ENCODE peak calls at places on chromosome 13, in four cellular contexts. One of them, this sample, is unnamed. For H3K4me1, the result is how much of the 10 kb centered on the place peaks cover.

GRCh38 chr13:44972956-44973581 is 16.2 kb downstream of the NUFIP1 start:
- DNase-seq in H1: no peak
- DNase-seq in fibroblast of lung: peak
- DNase-seq in keratinocyte: no peak
- DNase-seq in this sample: peak

GRCh38 chr13:41050041-41050440 is 11.3 kb upstream of the WBP4 start:
- DNase-seq in H1: no peak
- DNase-seq in fibroblast of lung: no peak
- DNase-seq in keratinocyte: no peak
- DNase-seq in this sample: no peak

GRCh38 chr13:90105276-90105675 is 1242.2 kb upstream of the MIR17HG start:
- DNase-seq in H1: no peak
- DNase-seq in fibroblast of lung: peak
- DNase-seq in keratinocyte: no peak
- DNase-seq in this sample: peak

GRCh38 chr13:71477735-71478134 is 389.3 kb downstream of the DACH1 start:
- DNase-seq in H1: no peak
- DNase-seq in fibroblast of lung: no peak
- DNase-seq in keratinocyte: no peak
- DNase-seq in this sample: peak

GRCh38 chr13:48709213-48709612 is 55.5 kb downstream of the CYSLTR2 start:
- DNase-seq in H1: no peak
- DNase-seq in fibroblast of lung: no peak
- DNase-seq in keratinocyte: peak
- DNase-seq in this sample: no peak

GRCh38 chr13:84896128-84896527 is 903.1 kb downstream of the SLITRK6 start:
- DNase-seq in H1: no peak
- DNase-seq in fibroblast of lung: peak
- DNase-seq in keratinocyte: no peak
- DNase-seq in this sample: peak

GRCh38 chr13:24627090-24627714 is 53.0 kb upstream of the ATP12A start:
- DNase-seq in H1: peak
- DNase-seq in fibroblast of lung: no peak
- DNase-seq in keratinocyte: no peak
- DNase-seq in this sample: no peak

GRCh38 chr13:106104281-106104901 is 431.1 kb downstream of the EFNB2 start:
- DNase-seq in H1: no peak
- DNase-seq in fibroblast of lung: peak
- DNase-seq in keratinocyte: peak
- DNase-seq in this sample: peak

GRCh38 chr13:101452519-101453485 is at the start of gene ITGBL1:
- DNase-seq in H1: no peak
- DNase-seq in fibroblast of lung: peak
- DNase-seq in keratinocyte: no peak
- DNase-seq in this sample: peak

GRCh38 chr13:27919299-27919933 is 384 bp upstream of the PDX1 start:
- DNase-seq in H1: no peak
- DNase-seq in fibroblast of lung: no peak
- DNase-seq in keratinocyte: no peak
- DNase-seq in this sample: no peak
- TF ChIP-seq EZH2 in H1: no peak
- TF ChIP-seq EZH2 in fibroblast of lung: no peak
- TF ChIP-seq EZH2 in keratinocyte: peak
- TF ChIP-seq EZH2 in this sample: no peak

DNA sequence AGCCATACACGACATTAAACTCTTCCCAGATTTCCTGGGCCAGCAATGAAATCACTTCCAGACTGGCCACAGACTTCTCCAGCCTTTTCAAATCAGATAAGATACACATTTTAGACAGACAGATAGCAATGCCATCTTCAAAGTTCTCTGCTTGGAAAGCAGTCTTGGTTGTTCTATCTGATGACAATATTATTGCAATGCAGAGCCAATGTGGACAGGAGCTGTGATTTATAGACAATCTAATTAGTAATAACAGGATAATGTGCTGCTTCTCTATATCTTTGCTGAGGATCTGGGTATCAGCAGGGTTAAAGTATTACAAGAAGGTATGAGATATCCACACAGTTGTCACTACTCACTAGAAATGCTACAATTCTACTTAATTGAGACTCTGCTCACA is 69.1 kb downstream of the COL4A1 start:
- DNase-seq in H1: no peak
- DNase-seq in fibroblast of lung: no peak
- DNase-seq in keratinocyte: no peak
- DNase-seq in this sample: no peak
- H3K4me1 ChIP-seq in H1: under half
- H3K4me1 ChIP-seq in fibroblast of lung: under half
- H3K4me1 ChIP-seq in keratinocyte: under half
- H3K4me1 ChIP-seq in this sample: under half

DNA sequence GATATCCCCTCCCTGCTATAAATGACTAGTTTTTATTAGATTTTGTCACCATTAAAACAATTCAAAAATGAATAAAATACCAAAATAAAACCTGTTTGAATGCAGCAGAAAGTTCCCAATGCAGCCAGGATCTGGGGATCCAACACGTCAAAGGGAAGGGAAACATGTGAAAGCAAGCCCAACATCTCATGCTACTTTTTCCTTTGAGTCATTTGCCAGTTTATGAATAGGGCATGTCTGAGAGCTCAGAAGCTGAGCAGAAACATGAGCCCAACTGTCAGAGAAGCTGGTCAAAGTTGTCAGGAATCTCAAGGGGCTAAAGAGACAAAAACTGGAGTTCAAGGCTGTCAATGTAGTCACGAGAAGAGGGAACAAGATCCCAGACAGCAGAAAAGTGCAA is 526.4 kb downstream of the KLF5 start:
- DNase-seq in H1: no peak
- DNase-seq in fibroblast of lung: no peak
- DNase-seq in keratinocyte: no peak
- DNase-seq in this sample: no peak
- TF ChIP-seq CTCF in H1: no peak
- TF ChIP-seq CTCF in fibroblast of lung: no peak
- TF ChIP-seq CTCF in keratinocyte: no peak
- TF ChIP-seq CTCF in this sample: no peak

GRCh38 chr13:94595943-94596574 is at the start of gene TGDS:
- DNase-seq in H1: peak
- DNase-seq in fibroblast of lung: peak
- DNase-seq in keratinocyte: peak
- DNase-seq in this sample: peak
- TF ChIP-seq EZH2 in H1: no peak
- TF ChIP-seq EZH2 in fibroblast of lung: no peak
- TF ChIP-seq EZH2 in keratinocyte: no peak
- TF ChIP-seq EZH2 in this sample: no peak

GRCh38 chr13:27605099-27605498 is 15.2 kb downstream of the LNX2 start:
- DNase-seq in H1: no peak
- DNase-seq in fibroblast of lung: no peak
- DNase-seq in keratinocyte: no peak
- DNase-seq in this sample: no peak
- H3K4me1 ChIP-seq in H1: under half
- H3K4me1 ChIP-seq in fibroblast of lung: under half
- H3K4me1 ChIP-seq in keratinocyte: under half
- H3K4me1 ChIP-seq in this sample: under half

GRCh38 chr13:113964251-113964995 is 9.5 kb downstream of the C13orf46 start:
- DNase-seq in H1: no peak
- DNase-seq in fibroblast of lung: no peak
- DNase-seq in keratinocyte: no peak
- DNase-seq in this sample: no peak

GRCh38 chr13:113963376-113963775 is 10.5 kb downstream of the C13orf46 start:
- DNase-seq in H1: no peak
- DNase-seq in fibroblast of lung: no peak
- DNase-seq in keratinocyte: no peak
- DNase-seq in this sample: no peak

GRCh38 chr13:113962975-113963374 is 10.9 kb downstream of the C13orf46 start:
- DNase-seq in H1: no peak
- DNase-seq in fibroblast of lung: no peak
- DNase-seq in keratinocyte: no peak
- DNase-seq in this sample: no peak

GRCh38 chr13:113960276-113960948 is 13.5 kb downstream of the C13orf46 start:
- DNase-seq in H1: no peak
- DNase-seq in fibroblast of lung: no peak
- DNase-seq in keratinocyte: no peak
- DNase-seq in this sample: no peak

DNA sequence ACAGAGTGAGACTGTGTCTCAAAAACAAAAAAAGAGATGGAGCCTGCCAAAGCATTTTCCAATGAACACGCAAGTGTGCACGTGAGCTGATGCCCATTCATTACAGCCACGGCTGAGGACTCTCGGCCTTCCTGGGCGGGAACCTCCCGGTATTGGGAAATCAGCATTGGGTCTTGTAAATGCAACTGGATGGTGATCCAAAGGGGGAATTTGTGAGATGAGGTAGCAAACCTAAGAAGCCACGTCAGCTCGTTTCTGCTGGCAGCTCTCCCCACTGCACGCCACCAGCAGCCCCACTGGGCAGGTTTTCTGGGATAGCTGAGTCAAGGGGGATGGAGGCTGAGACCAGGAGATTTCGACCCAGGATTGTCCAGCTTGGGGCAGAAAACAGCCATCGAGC is 11.5 kb downstream of the C13orf46 start:
- DNase-seq in H1: no peak
- DNase-seq in fibroblast of lung: no peak
- DNase-seq in keratinocyte: no peak
- DNase-seq in this sample: no peak
- TF ChIP-seq CTCF in H1: no peak
- TF ChIP-seq CTCF in fibroblast of lung: no peak
- TF ChIP-seq CTCF in keratinocyte: no peak
- TF ChIP-seq CTCF in this sample: no peak

DNA sequence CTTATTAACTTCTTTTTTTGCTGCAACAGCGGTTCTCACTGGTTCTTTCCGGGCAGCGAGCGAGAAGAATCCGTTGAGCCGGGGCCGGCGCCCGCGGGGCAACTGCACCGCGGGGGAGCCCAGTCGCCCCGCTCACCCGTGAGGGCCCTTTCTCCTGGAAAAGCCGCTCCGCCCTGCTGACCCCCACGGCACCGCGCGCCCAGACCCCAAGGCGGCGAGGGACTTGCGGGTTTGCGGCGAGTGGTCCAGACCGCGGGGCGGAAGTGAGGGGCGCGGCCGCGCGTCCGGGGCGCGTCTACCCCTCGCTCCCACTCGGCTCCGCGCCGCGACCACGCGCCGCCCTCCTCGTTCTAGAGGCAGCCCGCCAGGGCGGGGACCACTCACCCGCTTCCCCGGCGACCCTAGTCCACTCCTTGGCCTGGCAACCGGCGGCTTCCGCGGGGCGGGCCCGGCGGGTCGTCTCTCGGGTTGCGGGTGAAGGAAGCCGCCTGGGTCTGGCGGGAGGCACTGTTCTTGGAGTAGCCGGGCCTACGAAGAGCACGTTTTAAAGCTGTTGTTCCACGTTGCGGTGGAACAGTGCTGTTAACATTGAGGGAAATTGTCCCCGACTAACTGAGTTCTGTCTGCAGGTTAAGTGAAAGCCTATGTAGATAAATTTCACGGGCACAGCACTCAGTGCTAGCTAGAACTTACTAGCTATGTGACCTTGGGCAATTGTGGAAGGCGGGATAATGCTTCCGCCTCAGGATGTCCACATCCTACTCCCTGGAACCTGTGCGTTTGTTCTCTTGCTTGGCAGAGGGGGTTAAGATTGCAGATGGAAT is at the start of gene NEK3:
- DNase-seq in H1: peak
- DNase-seq in fibroblast of lung: peak
- DNase-seq in keratinocyte: no peak
- DNase-seq in this sample: peak
- TF ChIP-seq EZH2 in H1: no peak
- TF ChIP-seq EZH2 in fibroblast of lung: no peak
- TF ChIP-seq EZH2 in keratinocyte: no peak
- TF ChIP-seq EZH2 in this sample: no peak

DNA sequence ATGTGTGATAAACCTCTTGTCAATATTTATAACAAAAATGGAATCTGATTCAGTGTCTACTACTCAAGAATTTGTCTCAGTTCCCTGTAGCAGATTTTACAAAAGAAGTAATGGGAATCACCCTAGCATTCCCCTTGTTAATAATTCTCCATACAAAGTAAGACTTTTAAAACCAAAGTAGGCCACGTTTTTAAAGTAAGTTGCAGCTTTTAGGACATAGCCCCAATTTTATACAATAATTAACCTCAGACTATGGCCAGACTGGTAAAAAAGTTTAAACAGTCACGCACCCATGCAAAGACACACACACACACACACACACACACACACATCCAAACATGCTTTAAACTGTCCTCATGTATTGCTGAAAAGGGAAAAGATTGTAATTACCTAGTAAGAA is 589.9 kb downstream of the PCDH9 start:
- DNase-seq in H1: no peak
- DNase-seq in fibroblast of lung: no peak
- DNase-seq in keratinocyte: no peak
- DNase-seq in this sample: no peak
- H3K4me1 ChIP-seq in H1: under half
- H3K4me1 ChIP-seq in fibroblast of lung: under half
- H3K4me1 ChIP-seq in keratinocyte: under half
- H3K4me1 ChIP-seq in this sample: under half